ENCODE peak calls at places on chromosomes 7 and 10, in seven cellular contexts. J, M, E, F, X, L and B are unnamed samples. For H3K4me1, the result is how much of the 10 kb centered on the place peaks cover.

GRCh38 chr10:29897999-29898716 is 161.2 kb downstream of the JCAD start:
- DNase-seq in E (no peak), J (no peak), F (no peak), X (peak), L (no peak), M (no peak), B (no peak)

GRCh38 chr7:150739045-150739432 is 1.8 kb downstream of the GIMAP5 start:
- DNase-seq in X (no peak), M (no peak), E (no peak), J (no peak), L (no peak), F (no peak), B (no peak)

GRCh38 chr7:148078126-148078525 is 512.4 kb upstream of the C7orf33 start:
- DNase-seq in F (no peak), X (no peak), E (no peak), M (no peak), J (peak), L (no peak), B (no peak)

GRCh38 chr7:78530351-78530750 is 731.8 kb downstream of the PHTF2 start:
- DNase-seq in X (no peak), M (no peak), F (no peak), J (no peak), L (peak), E (peak), B (no peak)

GRCh38 chr10:73529089-73529832 is 33.4 kb upstream of the PPP3CB start:
- DNase-seq in E (peak), X (peak), M (peak), L (peak), J (peak), F (peak), B (peak)

GRCh38 chr10:18010050-18010449 is 58.3 kb downstream of the SLC39A12 start:
- DNase-seq in M (no peak), J (no peak), F (no peak), E (peak), L (peak), X (no peak), B (no peak)

GRCh38 chr10:116753759-116754158 is 11.4 kb upstream of the HSPA12A start:
- DNase-seq in F (peak), E (peak), X (no peak), J (no peak), M (no peak), L (no peak), B (no peak)

GRCh38 chr10:48800283-48800675 is 115.6 kb downstream of the WDFY4 start:
- DNase-seq in E (no peak), L (no peak), F (no peak), M (no peak), X (no peak), J (no peak), B (no peak)

GRCh38 chr7:98374285-98374680 is 26.6 kb downstream of the BAIAP2L1 start:
- DNase-seq in J (no peak), F (no peak), M (no peak), L (no peak), X (no peak), E (no peak), B (no peak)

GRCh38 chr10:125840955-125841354 is 17.6 kb downstream of the BCCIP start:
- DNase-seq in L (peak), M (no peak), J (no peak), X (no peak), E (peak), F (no peak), B (no peak)

GRCh38 chr7:24910551-24911212 is 69.3 kb downstream of the OSBPL3 start:
- DNase-seq in M (no peak), J (no peak), X (no peak), E (no peak), F (no peak), L (no peak), B (no peak)

GRCh38 chr7:74009719-74010118 is 18.3 kb upstream of the ELN start:
- DNase-seq in M (no peak), E (no peak), F (no peak), L (no peak), J (no peak), X (no peak), B (no peak)

GRCh38 chr10:132908621-132909295 is 33.6 kb downstream of the CFAP46 start:
- DNase-seq in M (no peak), L (no peak), J (no peak), E (no peak), X (no peak), F (no peak), B (no peak)

GRCh38 chr10:103635580-103635979 is 142.1 kb downstream of the NEURL1 start:
- DNase-seq in J (peak), M (no peak), F (no peak), L (no peak), X (no peak), E (no peak), B (no peak)

GRCh38 chr7:40826419-40827216 is 691.8 kb downstream of the SUGCT start:
- DNase-seq in E (peak), L (peak), X (no peak), J (no peak), F (no peak), M (no peak), B (no peak)

GRCh38 chr7:31935115-31935514 is 135.1 kb downstream of the PDE1C start:
- DNase-seq in F (no peak), L (no peak), E (no peak), X (no peak), J (no peak), M (no peak), B (no peak)

GRCh38 chr7:131501422-131501821 is 55.0 kb downstream of the PODXL start:
- DNase-seq in E (peak), L (peak), J (no peak), X (no peak), M (no peak), F (no peak), B (no peak)

GRCh38 chr7:66443946-66444345 is 184.7 kb upstream of the KCTD7 start:
- DNase-seq in E (no peak), M (no peak), L (no peak), J (no peak), X (no peak), F (no peak), B (no peak)

GRCh38 chr10:102384606-102385429 is 10.7 kb upstream of the NFKB2 start:
- DNase-seq in J (no peak), M (no peak), X (no peak), E (peak), F (no peak), L (no peak), B (peak)

GRCh38 chr7:44104880-44105771 is 981 bp downstream of the AEBP1 start:
- DNase-seq in E (peak), F (no peak), M (peak), L (peak), X (peak), J (no peak), B (no peak)

GRCh38 chr7:4610768-4611467 is 71.2 kb upstream of the FOXK1 start:
- DNase-seq in X (peak), F (no peak), M (peak), J (peak), E (peak), L (peak), B (peak)

GRCh38 chr10:102117391-102118159 is 2.6 kb downstream of the LDB1 start:
- DNase-seq in F (peak), L (peak), M (peak), E (peak), J (peak), X (peak), B (peak)

GRCh38 chr10:122733450-122733849 is 33.8 kb upstream of the C10orf120 start:
- DNase-seq in J (no peak), L (no peak), F (no peak), E (no peak), M (no peak), X (no peak), B (no peak)

GRCh38 chr7:140440593-140440992 is 36.7 kb downstream of the RAB19 start:
- DNase-seq in X (no peak), F (no peak), J (no peak), L (no peak), E (peak), M (no peak), B (no peak)

GRCh38 chr10:54434782-54435181 is 366.2 kb downstream of the PCDH15 start:
- DNase-seq in X (no peak), F (no peak), J (no peak), E (no peak), L (no peak), M (no peak), B (no peak)

GRCh38 chr7:14936530-14936929 is 34.0 kb upstream of the DGKB start:
- DNase-seq in F (no peak), L (peak), X (peak), E (peak), J (peak), M (peak), B (no peak)

GRCh38 chr7:12582362-12582761 is 11.8 kb downstream of the SCIN start:
- DNase-seq in X (no peak), M (no peak), J (no peak), L (no peak), E (no peak), F (no peak), B (no peak)

GRCh38 chr10:12835709-12836108 is 165.8 kb downstream of the CCDC3 start:
- DNase-seq in E (peak), J (no peak), X (no peak), F (no peak), L (peak), M (no peak), B (no peak)

GRCh38 chr7:42914009-42914725 is 2.3 kb upstream of the C7orf25 start:
- DNase-seq in M (peak), L (peak), J (no peak), X (no peak), F (no peak), E (peak), B (no peak)

GRCh38 chr7:5553298-5553877 is 129.8 kb upstream of the TNRC18 start:
- DNase-seq in E (no peak), M (peak), X (no peak), F (no peak), J (no peak), L (no peak), B (no peak)

GRCh38 chr7:5646846-5647245 is 134.6 kb downstream of the RNF216 start:
- DNase-seq in M (no peak), E (peak), F (no peak), L (peak), J (no peak), X (no peak), B (no peak)

GRCh38 chr10:76113952-76114351 is 682.5 kb downstream of the LRMDA start:
- DNase-seq in L (peak), E (no peak), X (no peak), F (no peak), J (no peak), M (no peak), B (no peak)

GRCh38 chr10:75234017-75234682 is 1.6 kb downstream of the COMTD1 start:
- DNase-seq in L (peak), J (peak), X (peak), M (peak), F (peak), E (peak), B (peak)

GRCh38 chr7:13988765-13989137 is 715 bp downstream of the ETV1 start:
- DNase-seq in L (peak), E (peak), M (peak), J (peak), X (no peak), F (no peak), B (peak)

GRCh38 chr10:4353964-4354363 is 472.0 kb upstream of the AKR1E2 start:
- DNase-seq in M (no peak), F (no peak), J (no peak), E (peak), L (peak), X (no peak), B (no peak)

GRCh38 chr10:132539431-132539839 is 1.8 kb downstream of the INPP5A start:
- DNase-seq in L (no peak), E (no peak), X (no peak), F (peak), J (peak), M (no peak), B (no peak)

GRCh38 chr10:34437897-34438296 is 377.2 kb downstream of the PARD3 start:
- DNase-seq in M (no peak), L (no peak), J (peak), X (no peak), F (no peak), E (no peak), B (no peak)

GRCh38 chr10:34430685-34431084 is 384.4 kb downstream of the PARD3 start:
- DNase-seq in J (no peak), F (no peak), E (no peak), X (no peak), L (no peak), M (no peak), B (no peak)

GRCh38 chr10:34433241-34434076 is 381.6 kb downstream of the PARD3 start:
- DNase-seq in X (no peak), M (no peak), L (peak), J (no peak), F (no peak), E (peak), B (no peak)

GRCh38 chr10:34432589-34432988 is 382.5 kb downstream of the PARD3 start:
- DNase-seq in J (no peak), F (no peak), L (no peak), E (no peak), X (no peak), M (no peak), B (no peak)

GRCh38 chr10:34434119-34434594 is 380.9 kb downstream of the PARD3 start:
- DNase-seq in E (peak), F (no peak), M (peak), L (peak), J (no peak), X (peak), B (no peak)
- H3K4me3 ChIP-seq in E (no peak), F (no peak), M (no peak), L (no peak), J (no peak), X (no peak), B (no peak)

DNA sequence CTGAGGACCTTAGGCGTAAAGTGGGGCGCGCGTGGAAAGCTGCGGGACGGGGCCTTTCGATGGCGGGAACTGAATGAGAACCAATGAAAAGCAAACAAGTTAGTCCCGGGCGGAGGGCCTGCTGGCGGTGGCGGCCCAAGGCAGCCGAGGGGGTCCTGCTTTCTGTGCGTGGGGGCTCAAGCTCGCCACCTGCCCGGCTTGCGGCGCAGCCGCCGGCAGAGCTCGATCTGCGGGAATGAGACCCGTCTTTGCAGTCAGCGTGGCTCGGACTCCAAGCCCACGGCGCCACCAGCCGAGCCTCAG is 477 bp upstream of the CXCL12 start:
- DNase-seq in M (no peak), E (no peak), J (no peak), F (no peak), X (no peak), L (no peak), B (no peak)
- H3K4me1 ChIP-seq in M (under half), E (under half), J (under half), F (under half), X (under half), L (under half), B (under half)

GRCh38 chr10:124153601-124153930 is 60.2 kb upstream of the CHST15 start:
- DNase-seq in M (no peak), X (no peak), E (no peak), F (no peak), J (no peak), L (no peak), B (no peak)

GRCh38 chr10:124150807-124151417 is 57.5 kb upstream of the CHST15 start:
- DNase-seq in J (no peak), X (no peak), E (no peak), L (no peak), M (no peak), F (no peak), B (no peak)

GRCh38 chr10:124152781-124153600 is 59.6 kb upstream of the CHST15 start:
- DNase-seq in L (peak), M (peak), E (peak), J (peak), F (peak), X (peak), B (peak)

GRCh38 chr10:124151466-124152095 is 58.2 kb upstream of the CHST15 start:
- DNase-seq in F (no peak), X (no peak), J (no peak), L (no peak), M (no peak), E (no peak), B (no peak)

DNA sequence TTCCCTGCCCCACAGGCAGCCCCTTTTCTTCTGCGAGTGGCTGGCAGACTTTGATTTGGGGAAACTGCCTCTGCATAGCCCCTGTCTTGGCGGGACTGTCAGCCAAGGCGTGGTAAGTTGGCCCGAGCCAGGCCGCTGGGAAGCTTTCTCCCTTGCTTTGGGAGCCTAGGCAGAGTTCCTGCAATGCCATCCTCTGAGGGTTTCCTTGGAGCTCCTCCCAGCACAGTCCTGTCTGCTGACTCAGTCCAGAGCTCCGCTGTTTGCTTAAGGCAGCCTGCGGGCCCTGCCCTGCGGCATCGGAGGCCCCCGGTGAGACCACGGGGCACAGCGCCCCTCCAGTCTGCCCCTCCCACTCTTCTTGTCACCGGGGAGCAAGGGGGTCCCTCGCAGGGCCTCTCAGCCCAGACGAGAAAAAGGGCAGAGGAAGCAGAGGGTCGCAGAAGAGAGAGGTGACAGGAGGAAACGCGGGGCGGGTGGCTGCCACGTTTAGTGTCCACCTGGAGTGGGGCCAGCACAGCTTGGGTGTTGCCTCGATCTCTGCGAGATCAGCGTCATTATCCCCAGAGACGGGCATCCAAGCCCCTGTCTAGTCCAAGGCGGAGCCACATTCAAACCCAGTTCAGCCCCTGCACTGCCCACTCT is 58.9 kb upstream of the CHST15 start:
- DNase-seq in L (peak), J (peak), E (peak), M (peak), F (peak), X (no peak), B (peak)
- H3K27ac ChIP-seq in L (peak), J (no peak), E (peak), M (peak), F (peak), X (peak), B (peak)

DNA sequence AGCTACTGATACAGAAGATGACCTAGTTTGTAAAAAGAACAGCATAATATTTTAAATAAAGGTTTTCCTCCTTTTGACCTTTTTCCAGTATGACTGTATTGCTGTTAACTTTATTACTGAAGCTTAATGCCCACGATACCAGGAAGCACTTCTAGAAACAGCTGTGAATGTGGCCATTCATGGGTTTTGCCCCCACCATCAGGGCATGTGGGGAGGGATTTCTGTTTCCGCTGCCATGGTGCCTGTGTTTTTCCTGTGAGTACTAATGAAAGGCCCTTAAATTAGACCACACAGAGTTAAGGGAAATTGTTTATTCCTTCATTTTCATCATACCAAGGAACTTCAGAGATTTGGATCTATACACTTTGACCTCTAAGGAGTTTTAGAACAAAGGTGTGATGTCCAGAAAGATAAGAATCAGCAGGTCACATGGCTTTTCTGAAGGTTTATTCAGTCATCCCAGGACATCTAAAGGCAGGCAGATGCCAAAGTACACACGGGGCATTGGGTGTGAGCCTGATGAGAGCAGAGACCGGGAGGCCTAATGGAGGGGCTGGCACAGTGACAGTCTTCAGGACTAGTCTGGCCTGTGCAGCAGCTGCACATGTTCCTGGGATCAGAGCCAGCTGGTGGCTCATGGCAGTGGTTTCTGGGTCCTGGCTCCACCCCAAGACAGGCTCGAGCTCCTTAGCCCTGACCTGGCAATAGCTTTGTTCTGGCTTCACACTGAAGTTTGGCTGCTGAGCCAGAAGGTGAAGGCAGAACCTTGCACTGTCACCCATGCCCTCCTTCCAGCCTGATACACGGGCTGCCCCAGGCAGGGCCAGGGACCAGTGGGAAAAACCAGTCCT is 190.9 kb downstream of the REEP3 start:
- DNase-seq in X (peak), J (peak), M (peak), F (peak), L (peak), E (peak), B (peak)
- H3K4me3 ChIP-seq in X (no peak), J (no peak), M (no peak), F (peak), L (no peak), E (no peak), B (no peak)

DNA sequence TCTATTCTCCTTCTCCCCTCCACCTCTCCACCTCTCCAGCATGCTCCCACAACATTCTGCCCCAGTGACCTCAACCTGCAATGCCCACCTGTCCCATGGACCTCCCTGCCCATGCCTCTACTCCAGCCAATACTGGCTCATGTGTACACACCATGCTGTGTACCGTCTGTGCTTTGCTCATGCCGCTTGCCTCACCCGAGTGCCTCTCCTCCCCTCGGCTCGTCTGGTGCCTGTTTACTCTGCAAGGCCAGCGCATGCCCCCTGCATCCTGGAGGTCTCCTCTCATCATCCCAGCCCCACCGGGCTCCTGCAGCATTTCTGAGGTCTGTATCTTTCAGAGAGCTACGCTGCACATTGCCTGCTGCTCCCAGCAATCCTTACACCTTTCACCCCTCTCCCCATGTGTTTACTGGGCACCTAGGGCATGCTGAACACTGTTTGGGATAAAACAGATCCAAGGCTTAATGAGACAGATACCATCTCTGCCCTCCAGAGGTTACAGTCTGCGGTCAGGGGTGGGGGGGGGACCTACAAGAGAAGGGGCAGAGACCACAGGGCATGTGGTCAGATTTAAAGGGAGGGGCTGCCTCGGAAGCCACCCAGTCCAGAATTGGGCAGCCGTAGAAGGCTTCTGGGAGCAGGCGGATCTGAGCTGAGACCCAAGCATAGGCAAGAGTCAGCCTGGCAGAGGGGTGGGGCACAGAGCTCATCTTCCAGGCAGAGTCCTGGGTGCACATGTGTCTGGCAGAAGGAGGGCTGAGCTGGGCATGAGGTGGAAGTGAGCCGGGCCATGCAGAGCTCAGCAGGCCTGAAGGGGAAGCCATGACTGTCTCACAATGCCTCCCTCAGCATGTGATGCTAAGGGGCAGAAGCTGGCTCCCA is 29.6 kb upstream of the PSAP start:
- DNase-seq in L (no peak), J (no peak), M (no peak), F (no peak), X (no peak), E (no peak), B (no peak)
- H3K4me1 ChIP-seq in L (under half), J (under half), M (under half), F (under half), X (under half), E (under half), B (under half)